ENCODE peak calls at places on chromosomes 1 and 21, in four cellular contexts. One of them, this sample, is unnamed.

GRCh38 chr1:111513410-111514020 is 10.1 kb upstream of the ADORA3 start:
- DNase-seq in DMS53: no peak
- DNase-seq in islet precursor cell: no peak
- DNase-seq in heart right ventricle: no peak
- DNase-seq in this sample: no peak

GRCh38 chr1:109171646-109172045 is 42.1 kb upstream of the SARS1 start:
- DNase-seq in DMS53: no peak
- DNase-seq in islet precursor cell: no peak
- DNase-seq in heart right ventricle: no peak
- DNase-seq in this sample: no peak

GRCh38 chr1:115679141-115679611 is 37.4 kb downstream of the VANGL1 start:
- DNase-seq in DMS53: no peak
- DNase-seq in heart right ventricle: peak; percentile 31
- DNase-seq in islet precursor cell: peak; percentile 88
- DNase-seq in this sample: no peak

GRCh38 chr1:24932284-24932683 is 2.2 kb upstream of the RUNX3 start:
- DNase-seq in DMS53: peak; percentile 79
- DNase-seq in heart right ventricle: no peak
- DNase-seq in islet precursor cell: peak; percentile 76
- DNase-seq in this sample: no peak

GRCh38 chr1:162091681-162092524 is 22.4 kb downstream of the NOS1AP start:
- DNase-seq in DMS53: no peak
- DNase-seq in islet precursor cell: peak; percentile 79
- DNase-seq in heart right ventricle: no peak
- DNase-seq in this sample: peak; percentile 92

GRCh38 chr1:36070349-36070748 is 13.5 kb upstream of the TEKT2 start:
- DNase-seq in heart right ventricle: no peak
- DNase-seq in DMS53: no peak
- DNase-seq in islet precursor cell: no peak
- DNase-seq in this sample: no peak

GRCh38 chr1:173669491-173669941 is at the start of gene ANKRD45:
- DNase-seq in islet precursor cell: peak; percentile 86
- DNase-seq in DMS53: peak; percentile 86
- DNase-seq in heart right ventricle: peak; percentile 59
- DNase-seq in this sample: peak; percentile 48

GRCh38 chr1:187203257-187203656 is 374.5 kb downstream of the PLA2G4A start:
- DNase-seq in islet precursor cell: peak; percentile 75
- DNase-seq in heart right ventricle: no peak
- DNase-seq in DMS53: peak; percentile 27
- DNase-seq in this sample: no peak

GRCh38 chr1:234611799-234612351 is 1.9 kb upstream of the IRF2BP2 start:
- DNase-seq in islet precursor cell: peak; percentile 73
- DNase-seq in heart right ventricle: peak; percentile 45
- DNase-seq in DMS53: peak; percentile 85
- DNase-seq in this sample: no peak

GRCh38 chr1:26041978-26042377 is 3.9 kb downstream of the SLC30A2 start:
- DNase-seq in heart right ventricle: no peak
- DNase-seq in DMS53: no peak
- DNase-seq in islet precursor cell: no peak
- DNase-seq in this sample: no peak

GRCh38 chr1:1219341-1219740 is 5.4 kb upstream of the TNFRSF4 start:
- DNase-seq in heart right ventricle: no peak
- DNase-seq in DMS53: no peak
- DNase-seq in islet precursor cell: no peak
- DNase-seq in this sample: no peak

GRCh38 chr1:211698161-211699026 is 23.0 kb upstream of the NEK2 start:
- DNase-seq in islet precursor cell: peak; percentile 92
- DNase-seq in DMS53: peak; percentile 97
- DNase-seq in heart right ventricle: peak; percentile 64
- DNase-seq in this sample: no peak

GRCh38 chr21:44483288-44484237 is 28.3 kb downstream of the LRRC3 start:
- DNase-seq in DMS53: no peak
- DNase-seq in heart right ventricle: no peak
- DNase-seq in islet precursor cell: no peak
- DNase-seq in this sample: no peak

GRCh38 chr1:1758692-1759455 is 19.4 kb downstream of the NADK start:
- DNase-seq in heart right ventricle: peak; percentile 51
- DNase-seq in DMS53: peak; percentile 96
- DNase-seq in islet precursor cell: peak; percentile 67
- DNase-seq in this sample: no peak

GRCh38 chr21:46552274-46552673 is 52.6 kb downstream of the S100B start:
- DNase-seq in heart right ventricle: no peak
- DNase-seq in DMS53: no peak
- DNase-seq in islet precursor cell: no peak
- DNase-seq in this sample: no peak

GRCh38 chr1:59124166-59124565 is 172.7 kb upstream of the FGGY start:
- DNase-seq in DMS53: no peak
- DNase-seq in heart right ventricle: no peak
- DNase-seq in islet precursor cell: no peak
- DNase-seq in this sample: no peak

GRCh38 chr1:205709059-205709398 is 28.7 kb upstream of the SLC45A3 start:
- DNase-seq in DMS53: no peak
- DNase-seq in islet precursor cell: no peak
- DNase-seq in heart right ventricle: no peak
- DNase-seq in this sample: no peak

GRCh38 chr1:227808566-227808965 is 6.9 kb upstream of the PRSS38 start:
- DNase-seq in DMS53: peak; percentile 24
- DNase-seq in heart right ventricle: no peak
- DNase-seq in islet precursor cell: no peak
- DNase-seq in this sample: no peak

GRCh38 chr1:45348020-45348419 is 7.8 kb upstream of the MUTYH start:
- DNase-seq in DMS53: peak; percentile 42
- DNase-seq in heart right ventricle: no peak
- DNase-seq in islet precursor cell: no peak
- DNase-seq in this sample: no peak

GRCh38 chr1:234955107-234955731 is 173.4 kb downstream of the TOMM20 start:
- DNase-seq in heart right ventricle: peak; percentile 86
- DNase-seq in DMS53: peak; percentile 92
- DNase-seq in islet precursor cell: peak; percentile 67
- DNase-seq in this sample: no peak

GRCh38 chr1:77060000-77060399 is 159.2 kb downstream of the PIGK start:
- DNase-seq in heart right ventricle: no peak
- DNase-seq in islet precursor cell: peak; percentile 72
- DNase-seq in DMS53: peak; percentile 11
- DNase-seq in this sample: peak; percentile 78

GRCh38 chr1:93992954-93993353 is 83.7 kb upstream of the GCLM start:
- DNase-seq in islet precursor cell: no peak
- DNase-seq in heart right ventricle: no peak
- DNase-seq in DMS53: peak; percentile 70
- DNase-seq in this sample: no peak

GRCh38 chr1:24767351-24767750 is 22.1 kb downstream of the CLIC4 start:
- DNase-seq in islet precursor cell: no peak
- DNase-seq in heart right ventricle: no peak
- DNase-seq in DMS53: no peak
- DNase-seq in this sample: no peak

GRCh38 chr21:24450119-24450518 is 1157.2 kb downstream of the MRPL39 start:
- DNase-seq in DMS53: no peak
- DNase-seq in heart right ventricle: no peak
- DNase-seq in islet precursor cell: no peak
- DNase-seq in this sample: no peak

GRCh38 chr1:205933672-205934618 is 9.3 kb downstream of the SLC26A9 start:
- DNase-seq in heart right ventricle: no peak
- DNase-seq in islet precursor cell: peak; percentile 86
- DNase-seq in DMS53: peak; percentile 85
- DNase-seq in this sample: peak; percentile 30

This sample was measured in iPS DF 19.7.